ENCODE peak calls at places on chromosomes 11 and 22, in ten cellular contexts. C is HCT116, K is esophagus muscularis mucosa, X is spleen, O is K562, E is stomach, U is suprapubic skin, G is transverse colon, T is breast epithelium, N is prostate gland. F is an unnamed sample.

GRCh38 chr22:19986410-19987341 is 29.9 kb downstream of the ARVCF start:
- DNase-seq in C (no peak), U (no peak), T (peak; percentile 81), O (peak; percentile 100), N (peak; percentile 69), K (no peak), E (peak; percentile 79), X (peak; percentile 91), G (peak; percentile 83), F (no peak)

GRCh38 chr22:21641417-21641794 is 696 bp upstream of the SDF2L1 start:
- DNase-seq in N (no peak), E (peak; percentile 53), O (peak; percentile 90), U (no peak), G (peak; percentile 54), C (no peak), X (no peak), K (no peak), T (no peak), F (no peak)

GRCh38 chr11:100863080-100863581 is 176.0 kb downstream of the ARHGAP42 start:
- DNase-seq in N (no peak), U (no peak), O (peak; percentile 38), K (no peak), G (no peak), T (no peak), X (no peak), E (peak; percentile 52), C (no peak), F (no peak)

GRCh38 chr22:36334838-36335603 is 52.7 kb downstream of the MYH9 start:
- DNase-seq in C (no peak), N (peak; percentile 51), E (no peak), G (no peak), T (no peak), O (peak; percentile 55), K (no peak), X (peak; percentile 81), U (no peak), F (no peak)

GRCh38 chr22:38735465-38736256 is 20.1 kb downstream of the SUN2 start:
- DNase-seq in G (no peak), T (no peak), X (peak; percentile 74), E (peak; percentile 76), O (no peak), C (no peak), U (no peak), N (no peak), K (no peak), F (no peak)

GRCh38 chr11:9385288-9385902 is 943 bp downstream of the IPO7 start:
- DNase-seq in U (no peak), X (no peak), K (no peak), N (no peak), T (peak; percentile 60), G (no peak), E (peak; percentile 59), O (no peak), C (no peak), F (no peak)

GRCh38 chr11:86865436-86865835 is 65.1 kb downstream of the PRSS23 start:
- DNase-seq in G (no peak), U (no peak), X (no peak), T (no peak), C (no peak), E (no peak), K (no peak), N (no peak), O (no peak), F (no peak)

GRCh38 chr22:27580311-27580897 is 221.2 kb downstream of the MN1 start:
- DNase-seq in E (no peak), N (no peak), T (no peak), U (no peak), C (no peak), K (no peak), G (no peak), O (no peak), X (peak; percentile 52), F (no peak)

GRCh38 chr11:34865261-34865660 is 50.9 kb downstream of the APIP start:
- DNase-seq in O (no peak), E (no peak), X (no peak), U (no peak), T (no peak), N (no peak), G (no peak), C (no peak), K (no peak), F (no peak)

GRCh38 chr11:80733776-80734175 is 1292.9 kb upstream of the TENM4 start:
- DNase-seq in K (no peak), O (no peak), U (no peak), X (no peak), N (no peak), E (no peak), T (no peak), G (no peak), C (no peak), F (no peak)

DNA sequence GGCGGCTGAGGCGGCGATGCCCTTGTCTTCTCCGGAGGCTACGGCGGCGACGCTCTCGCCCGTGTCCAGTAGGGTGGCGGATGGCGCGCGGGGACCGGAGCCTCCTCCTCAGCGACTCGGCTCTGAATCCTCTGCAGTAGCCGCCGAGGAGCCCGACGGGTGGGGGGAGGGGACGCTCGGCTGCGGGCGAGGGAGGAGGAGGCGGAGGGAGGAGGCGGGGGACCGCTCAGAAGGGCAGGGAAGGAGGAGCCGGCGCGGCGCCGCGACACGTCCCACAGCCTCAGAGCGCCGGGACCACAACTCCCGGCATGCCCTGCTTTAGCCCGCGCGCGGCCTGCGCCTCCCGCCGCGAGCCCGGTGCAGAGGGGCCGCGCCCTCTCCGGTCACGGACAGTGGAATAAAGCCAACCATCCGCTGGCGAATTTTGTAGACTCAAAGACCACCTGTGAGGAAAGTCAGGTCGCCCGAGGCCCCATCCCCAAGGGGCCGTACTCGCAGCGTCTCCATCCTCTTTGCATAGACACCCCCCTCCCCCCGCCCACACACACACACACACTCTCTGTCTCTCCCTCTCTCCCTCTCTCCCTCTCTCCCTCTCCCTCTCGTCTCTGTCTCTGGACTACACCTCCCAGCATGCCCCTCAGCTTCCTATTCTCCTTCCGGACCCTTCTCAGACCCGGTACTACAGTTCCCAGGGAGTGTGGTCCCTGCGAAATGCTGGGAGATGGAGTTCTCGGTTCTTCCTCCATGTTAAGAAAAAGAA is at the start of gene FAM168A:
- DNase-seq in X (peak; percentile 99), C (peak; percentile 91), U (peak; percentile 95), N (peak; percentile 96), G (peak; percentile 97), E (peak; percentile 96), O (peak; percentile 94), K (peak; percentile 97), T (peak; percentile 92), F (no peak)
- TF ChIP-seq POLR2A in X (peak; percentile 36), C (peak; percentile 87), U (peak; percentile 12), N (peak; percentile 79), G (peak; percentile 46), E (peak; percentile 65), O (peak; percentile 81), K (no peak), T (peak; percentile 32), F (peak; percentile 54)

DNA sequence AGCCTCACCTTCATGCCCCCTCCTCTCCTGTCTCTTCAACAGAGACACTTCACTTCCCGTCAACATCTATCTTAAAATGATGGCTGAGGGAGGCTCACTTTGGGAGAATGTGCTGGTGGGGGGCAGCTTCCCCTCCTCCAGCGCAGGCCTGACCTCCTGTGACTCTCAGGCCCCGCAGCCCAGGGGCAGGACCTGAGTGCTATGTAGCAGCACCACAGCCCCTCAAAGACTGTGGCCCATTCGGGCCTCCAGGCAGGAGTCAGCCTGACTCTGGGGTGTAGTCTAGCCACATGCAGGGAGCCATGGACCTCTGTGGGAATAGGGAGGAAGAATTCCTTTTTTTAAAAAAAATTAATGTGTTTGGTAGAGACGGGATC is 43.7 kb downstream of the DKK3 start:
- DNase-seq in N (no peak), E (no peak), G (no peak), O (no peak), K (no peak), X (peak; percentile 29), T (no peak), C (no peak), U (no peak), F (no peak)
- TF ChIP-seq POLR2AphosphoS5 in N (no peak), E (no peak), G (no peak), O (no peak), K (no peak), X (no peak), T (no peak), C (no peak), U (no peak), F (no peak)

GRCh38 chr11:66126808-66127555 is 56.9 kb downstream of the PACS1 start:
- DNase-seq in N (peak; percentile 50), T (no peak), O (no peak), K (no peak), U (no peak), X (peak; percentile 81), G (peak; percentile 42), E (peak; percentile 56), C (no peak), F (no peak)
- H3K4me3 ChIP-seq in N (no peak overlapping the region), T (no peak overlapping the region), O (no peak overlapping the region), K (no peak overlapping the region), U (peak overlapping the region; percentile 6), X (peak overlapping the region; percentile 2), G (no peak overlapping the region), E (no peak overlapping the region), C (no peak overlapping the region), F (no peak overlapping the region)

GRCh38 chr22:17772249-17772962 is 1.9 kb downstream of the BID start:
- DNase-seq in E (no peak), G (no peak), C (no peak), O (no peak), K (no peak), U (no peak), X (peak; percentile 83), T (no peak), N (no peak), F (no peak)

GRCh38 chr22:17774928-17775675 is 833 bp upstream of the BID start:
- DNase-seq in C (no peak), X (no peak), U (no peak), O (no peak), K (no peak), E (no peak), T (no peak), G (no peak), N (no peak), F (no peak)

GRCh38 chr22:17774206-17774927 is at the start of gene BID:
- DNase-seq in N (no peak), K (no peak), U (no peak), O (peak; percentile 89), C (no peak), G (peak; percentile 75), T (no peak), E (peak; percentile 60), X (peak; percentile 96), F (no peak)

GRCh38 chr22:17773606-17774205 is 563 bp downstream of the BID start:
- DNase-seq in E (peak; percentile 59), X (peak; percentile 93), U (no peak), T (no peak), O (peak; percentile 88), C (no peak), N (no peak), K (no peak), G (peak; percentile 66), F (no peak)

DNA sequence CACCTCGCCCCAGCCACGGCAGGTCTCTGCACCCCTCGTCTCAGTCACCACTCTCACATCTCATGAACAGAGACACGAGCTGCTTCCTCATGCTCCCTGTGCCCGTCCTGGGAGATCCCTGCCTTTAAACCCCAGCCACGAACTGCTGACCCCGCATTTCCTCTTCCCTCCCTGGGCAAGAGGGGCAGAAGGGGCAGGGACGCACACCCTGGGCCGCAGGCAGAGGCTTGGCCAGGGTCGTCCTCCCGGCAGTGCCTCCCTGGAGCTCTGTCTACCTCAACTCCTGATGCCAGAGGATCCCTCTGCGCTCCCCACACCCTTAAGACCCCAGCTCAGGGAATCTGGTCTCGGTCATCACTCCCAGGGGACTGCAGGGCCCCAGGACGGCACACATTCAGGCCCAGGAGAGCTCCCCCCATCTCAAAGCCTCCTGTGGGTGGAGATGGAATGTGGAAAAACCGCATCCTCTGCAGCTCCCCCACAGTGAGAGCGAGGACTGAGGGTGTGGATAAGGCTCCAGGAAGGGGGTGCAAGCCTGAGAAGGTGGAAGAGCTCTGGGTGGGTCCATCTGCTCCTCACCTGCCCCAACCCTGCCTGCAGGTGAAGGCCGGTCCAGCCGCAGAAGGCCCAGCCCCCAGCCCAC is 1.2 kb downstream of the BID start:
- DNase-seq in T (no peak), C (no peak), K (no peak), O (no peak), E (no peak), U (no peak), G (no peak), X (peak; percentile 82), N (no peak), F (no peak)
- TF ChIP-seq POLR2A in T (no peak), C (no peak), K (no peak), O (no peak), E (no peak), U (no peak), G (no peak), X (no peak), N (no peak), F (no peak)